ENCODE peak calls at places on chromosomes 5 and 9, in ten cellular contexts. U, Z, F, X, N, Y, J, Q, D and G are unnamed samples. For H3K27me3 and H3K4me1, the result is how much of the 10 kb centered on the place peaks cover.

GRCh38 chr5:179138568-179138925 is 78.4 kb downstream of the ZNF354C start:
- DNase-seq in U (no peak), Z (no peak), Y (no peak), X (no peak), D (no peak), F (no peak), J (no peak), N (no peak), Q (no peak), G (no peak)

GRCh38 chr9:36976371-36977030 is 57.6 kb downstream of the PAX5 start:
- DNase-seq in Y (no peak), J (no peak), D (no peak), U (no peak), N (peak), X (no peak), Q (no peak), F (no peak), Z (peak), G (no peak)

GRCh38 chr9:97994695-97995094 is 11.6 kb downstream of the ANP32B start:
- DNase-seq in X (no peak), D (no peak), F (no peak), Z (no peak), N (no peak), Y (no peak), Q (no peak), J (no peak), U (no peak), G (no peak)

GRCh38 chr5:61706751-61707150 is 374.7 kb downstream of the ZSWIM6 start:
- DNase-seq in F (no peak), Q (no peak), Y (no peak), Z (no peak), J (no peak), U (no peak), X (no peak), N (no peak), D (no peak), G (no peak)

GRCh38 chr5:151158287-151158661 is 695 bp upstream of the ANXA6 start:
- DNase-seq in X (no peak), Y (no peak), J (peak), Q (peak), Z (no peak), U (no peak), F (no peak), N (no peak), D (no peak), G (no peak)

GRCh38 chr5:3155717-3156116 is 404.2 kb upstream of the IRX2 start:
- DNase-seq in X (no peak), Q (no peak), J (no peak), D (no peak), N (no peak), F (no peak), Y (no peak), Z (no peak), U (no peak), G (no peak)

GRCh38 chr9:127968717-127969383 is 11.9 kb downstream of the EEIG1 start:
- DNase-seq in U (peak), F (no peak), Y (peak), N (no peak), D (peak), J (peak), Q (peak), X (peak), Z (peak), G (no peak)

GRCh38 chr9:29285818-29286217 is 1712.5 kb upstream of the C9orf72 start:
- DNase-seq in N (no peak), Y (no peak), X (no peak), Q (peak), D (no peak), J (no peak), F (no peak), U (no peak), Z (no peak), G (no peak)

GRCh38 chr5:122253794-122254193 is 58.2 kb upstream of the SNCAIP start:
- DNase-seq in Z (no peak), N (no peak), Y (no peak), X (no peak), F (no peak), J (no peak), Q (no peak), U (no peak), D (no peak), G (no peak)

GRCh38 chr5:34923694-34924461 is 5.5 kb upstream of the DNAJC21 start:
- DNase-seq in D (peak), Q (peak), X (peak), J (no peak), Z (no peak), F (no peak), Y (no peak), U (no peak), N (no peak), G (no peak)

GRCh38 chr9:89919171-89919681 is 314.4 kb downstream of the GADD45G start:
- DNase-seq in D (no peak), Q (no peak), X (no peak), J (no peak), N (no peak), Z (peak), Y (peak), U (no peak), F (peak), G (no peak)

GRCh38 chr5:151896041-151896691 is 28.5 kb downstream of the GLRA1 start:
- DNase-seq in Q (peak), J (no peak), Y (no peak), F (no peak), D (peak), Z (no peak), X (no peak), U (no peak), N (no peak), G (no peak)

GRCh38 chr9:76215066-76215465 is 179.2 kb downstream of the RFK start:
- DNase-seq in X (no peak), Q (peak), D (peak), N (no peak), U (no peak), J (no peak), F (no peak), Z (no peak), Y (no peak), G (no peak)

GRCh38 chr9:93648181-93648580 is 71.8 kb downstream of the PHF2 start:
- DNase-seq in U (no peak), Q (no peak), J (no peak), X (no peak), F (no peak), Z (no peak), N (peak), D (no peak), Y (no peak), G (no peak)

GRCh38 chr5:112086740-112087139 is 329.7 kb upstream of the NREP start:
- DNase-seq in X (no peak), J (no peak), F (no peak), Q (no peak), U (no peak), Y (no peak), Z (no peak), N (no peak), D (no peak), G (no peak)

GRCh38 chr5:159022178-159022556 is 77.5 kb downstream of the EBF1 start:
- DNase-seq in U (peak), D (peak), J (peak), X (no peak), N (no peak), Y (peak), F (peak), Q (peak), Z (no peak), G (no peak)

GRCh38 chr5:93899026-93899600 is 157.7 kb upstream of the POU5F2 start:
- DNase-seq in X (no peak), N (no peak), Q (no peak), J (no peak), U (no peak), Y (no peak), F (no peak), Z (no peak), D (no peak), G (no peak)

GRCh38 chr9:72952914-72953313 is at the start of gene ALDH1A1:
- DNase-seq in Z (peak), N (no peak), Q (no peak), X (no peak), Y (no peak), D (no peak), J (no peak), U (no peak), F (peak), G (no peak)

GRCh38 chr5:147348046-147348445 is 113.2 kb downstream of the STK32A start:
- DNase-seq in F (no peak), N (no peak), Y (no peak), X (no peak), U (no peak), D (peak), Z (no peak), Q (peak), J (no peak), G (no peak)

DNA sequence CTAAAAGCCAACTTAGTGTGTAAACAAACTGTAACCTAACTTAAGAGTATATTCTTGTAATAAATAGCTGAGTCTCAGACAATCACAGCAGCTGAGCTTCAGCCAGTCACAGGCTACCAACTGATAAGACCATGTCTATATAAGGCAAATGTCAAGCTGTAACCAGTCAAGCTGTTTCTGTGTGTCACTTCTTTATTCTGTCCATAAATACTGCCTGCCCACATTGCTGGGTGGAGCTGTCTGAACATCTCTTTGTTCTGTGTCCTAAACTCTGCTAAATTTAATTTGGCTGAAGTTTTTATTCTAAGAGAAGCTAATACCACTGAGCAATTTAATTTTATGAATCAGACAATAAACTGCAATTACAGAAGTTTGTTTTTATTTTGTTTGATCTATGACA is 412.1 kb upstream of the CDH10 start:
- DNase-seq in Q (peak), Z (no peak), F (no peak), Y (no peak), X (no peak), J (no peak), U (no peak), D (no peak), N (no peak), G (no peak)
- H3K27ac ChIP-seq in Q (no peak), Z (no peak), F (no peak), Y (no peak), X (no peak), J (no peak), U (no peak), D (no peak), N (no peak), G (no peak)

GRCh38 chr5:144156767-144157171 is 13.7 kb downstream of the YIPF5 start:
- DNase-seq in X (no peak), U (no peak), Q (peak), D (peak), N (no peak), Y (no peak), F (no peak), J (no peak), Z (no peak), G (no peak)

GRCh38 chr5:144166696-144167095 is 3.8 kb downstream of the YIPF5 start:
- DNase-seq in D (no peak), Z (no peak), X (no peak), F (no peak), Q (no peak), U (no peak), Y (no peak), N (no peak), J (no peak), G (no peak)

GRCh38 chr5:144167998-144168397 is 2.5 kb downstream of the YIPF5 start:
- DNase-seq in J (no peak), Q (no peak), X (no peak), Y (no peak), F (no peak), Z (no peak), U (no peak), D (no peak), N (no peak), G (no peak)

GRCh38 chr5:144162686-144163085 is 7.8 kb downstream of the YIPF5 start:
- DNase-seq in Q (no peak), Y (no peak), F (no peak), D (peak), J (no peak), Z (no peak), X (no peak), U (no peak), N (no peak), G (no peak)
- H3K27me3 ChIP-seq in Q (under half), Y (under half), F (under half), D (under half), J (under half), Z (under half), X (under half), U (under half), N (under half), G (under half)

GRCh38 chr5:143119301-143119769 is 284.2 kb downstream of the NR3C1 start:
- DNase-seq in J (no peak), Y (no peak), X (no peak), N (no peak), U (no peak), Z (no peak), D (peak), Q (no peak), F (no peak), G (no peak)

GRCh38 chr5:143117821-143118220 is 285.7 kb downstream of the NR3C1 start:
- DNase-seq in D (no peak), Y (no peak), U (no peak), Q (no peak), J (no peak), F (no peak), Z (no peak), X (no peak), N (no peak), G (no peak)

GRCh38 chr5:143119881-143120341 is 283.6 kb downstream of the NR3C1 start:
- DNase-seq in X (no peak), Z (no peak), J (no peak), U (no peak), N (no peak), F (no peak), Y (no peak), Q (no peak), D (no peak), G (no peak)

GRCh38 chr5:143116817-143117216 is 286.7 kb downstream of the NR3C1 start:
- DNase-seq in F (no peak), D (no peak), U (no peak), Z (no peak), J (no peak), N (no peak), Y (no peak), X (no peak), Q (no peak), G (no peak)

GRCh38 chr5:143118222-143118621 is 285.3 kb downstream of the NR3C1 start:
- DNase-seq in N (no peak), Y (no peak), Q (no peak), J (no peak), Z (no peak), U (no peak), D (no peak), F (no peak), X (no peak), G (no peak)
- H3K4me1 ChIP-seq in N (under half), Y (under half), Q (under half), J (under half), Z (under half), U (under half), D (under half), F (under half), X (under half), G (under half)

GRCh38 chr9:69078069-69078468 is 42.5 kb downstream of the FXN start:
- DNase-seq in N (no peak), U (no peak), F (no peak), D (no peak), Z (no peak), X (no peak), Q (no peak), J (no peak), Y (no peak), G (no peak)
- H3K27ac ChIP-seq in N (no peak), U (peak), F (no peak), D (no peak), Z (peak), X (no peak), Q (no peak), J (no peak), Y (peak), G (no peak)

DNA sequence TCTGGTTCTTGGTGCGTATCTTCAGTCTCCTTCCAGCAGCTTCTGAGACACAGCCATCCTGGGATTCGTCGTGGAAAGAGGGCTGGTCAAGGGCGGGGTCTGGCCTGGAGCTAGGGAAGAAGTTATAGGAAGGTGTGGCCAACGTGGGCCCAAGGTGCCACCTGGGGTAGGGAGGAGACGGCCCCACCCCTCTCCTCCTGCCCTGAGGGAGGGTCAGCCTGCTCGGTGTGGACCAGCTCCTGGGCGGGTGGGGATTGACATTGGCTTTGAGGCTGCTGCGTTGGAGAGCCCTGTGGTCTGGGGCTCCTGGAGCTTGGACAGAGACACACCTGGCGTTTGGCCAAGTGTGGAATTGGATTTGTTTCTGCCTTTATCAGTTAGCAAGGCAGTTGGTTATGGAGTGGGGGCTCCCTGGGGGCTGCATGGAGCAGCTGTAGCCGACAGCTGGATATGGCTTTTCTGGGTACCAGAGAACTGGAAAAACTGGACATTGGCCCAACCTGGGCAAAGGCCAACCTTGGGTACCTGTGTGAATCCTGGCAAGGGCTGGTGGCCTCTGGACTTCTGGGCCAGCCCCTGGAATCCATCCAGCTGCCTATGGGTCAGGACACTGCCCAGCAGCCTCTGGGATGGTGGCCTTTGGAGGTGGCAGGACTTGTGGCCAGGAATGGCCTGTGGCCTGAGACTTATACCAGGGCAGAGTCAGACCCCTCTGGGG is 75.7 kb upstream of the PPP1R26 start:
- DNase-seq in J (no peak), F (no peak), Y (no peak), U (no peak), N (no peak), Q (no peak), X (no peak), D (no peak), Z (peak), G (no peak)
- H3K27me3 ChIP-seq in J (under half), F (under half), Y (under half), U (under half), N (under half), Q (under half), X (under half), D (under half), Z (under half), G (under half)

GRCh38 chr5:154766558-154767281 is 11.5 kb downstream of the LARP1 start:
- DNase-seq in X (no peak), N (no peak), Q (no peak), U (no peak), Y (no peak), D (no peak), J (no peak), Z (no peak), F (no peak), G (no peak)
- H3K4me1 ChIP-seq in X (half or more), N (half or more), Q (under half), U (under half), Y (half or more), D (under half), J (under half), Z (under half), F (half or more), G (under half)

GRCh38 chr9:5895782-5896181 is 5.1 kb downstream of the MLANA start:
- DNase-seq in Q (no peak), U (no peak), Y (no peak), J (no peak), F (no peak), N (no peak), Z (no peak), X (no peak), D (no peak), G (no peak)

GRCh38 chr9:5897851-5898250 is 7.2 kb downstream of the MLANA start:
- DNase-seq in Y (no peak), X (no peak), Q (no peak), N (no peak), D (no peak), Z (no peak), J (no peak), F (no peak), U (no peak), G (no peak)

GRCh38 chr9:5894237-5894959 is 3.7 kb downstream of the MLANA start:
- DNase-seq in N (no peak), Q (no peak), X (no peak), J (no peak), F (no peak), U (no peak), D (no peak), Y (no peak), Z (no peak), G (no peak)

GRCh38 chr9:5899292-5899691 is 8.6 kb downstream of the MLANA start:
- DNase-seq in Z (no peak), X (no peak), N (no peak), U (no peak), Q (no peak), J (no peak), F (no peak), Y (no peak), D (no peak), G (no peak)

GRCh38 chr9:5896863-5897262 is 6.2 kb downstream of the MLANA start:
- DNase-seq in D (no peak), Y (no peak), F (no peak), Q (no peak), X (no peak), N (no peak), J (no peak), Z (no peak), U (no peak), G (no peak)
- H3K27ac ChIP-seq in D (no peak), Y (no peak), F (no peak), Q (no peak), X (no peak), N (no peak), J (no peak), Z (no peak), U (no peak), G (no peak)

GRCh38 chr5:36691241-36691640 is 84.8 kb downstream of the SLC1A3 start:
- DNase-seq in J (no peak), Z (no peak), X (no peak), U (no peak), D (no peak), Y (no peak), F (no peak), N (no peak), Q (no peak), G (no peak)

GRCh38 chr5:36694351-36694750 is 87.9 kb downstream of the SLC1A3 start:
- DNase-seq in J (no peak), U (no peak), F (no peak), Y (no peak), D (peak), X (no peak), Z (no peak), N (no peak), Q (no peak), G (no peak)

GRCh38 chr5:36690041-36690941 is 83.9 kb downstream of the SLC1A3 start:
- DNase-seq in F (peak), U (peak), D (peak), Q (peak), Z (peak), Y (peak), X (peak), N (peak), J (peak), G (peak)

GRCh38 chr5:36691993-36692392 is 85.6 kb downstream of the SLC1A3 start:
- DNase-seq in N (no peak), Y (no peak), D (peak), Q (peak), U (peak), Z (no peak), F (no peak), X (no peak), J (no peak), G (no peak)

DNA sequence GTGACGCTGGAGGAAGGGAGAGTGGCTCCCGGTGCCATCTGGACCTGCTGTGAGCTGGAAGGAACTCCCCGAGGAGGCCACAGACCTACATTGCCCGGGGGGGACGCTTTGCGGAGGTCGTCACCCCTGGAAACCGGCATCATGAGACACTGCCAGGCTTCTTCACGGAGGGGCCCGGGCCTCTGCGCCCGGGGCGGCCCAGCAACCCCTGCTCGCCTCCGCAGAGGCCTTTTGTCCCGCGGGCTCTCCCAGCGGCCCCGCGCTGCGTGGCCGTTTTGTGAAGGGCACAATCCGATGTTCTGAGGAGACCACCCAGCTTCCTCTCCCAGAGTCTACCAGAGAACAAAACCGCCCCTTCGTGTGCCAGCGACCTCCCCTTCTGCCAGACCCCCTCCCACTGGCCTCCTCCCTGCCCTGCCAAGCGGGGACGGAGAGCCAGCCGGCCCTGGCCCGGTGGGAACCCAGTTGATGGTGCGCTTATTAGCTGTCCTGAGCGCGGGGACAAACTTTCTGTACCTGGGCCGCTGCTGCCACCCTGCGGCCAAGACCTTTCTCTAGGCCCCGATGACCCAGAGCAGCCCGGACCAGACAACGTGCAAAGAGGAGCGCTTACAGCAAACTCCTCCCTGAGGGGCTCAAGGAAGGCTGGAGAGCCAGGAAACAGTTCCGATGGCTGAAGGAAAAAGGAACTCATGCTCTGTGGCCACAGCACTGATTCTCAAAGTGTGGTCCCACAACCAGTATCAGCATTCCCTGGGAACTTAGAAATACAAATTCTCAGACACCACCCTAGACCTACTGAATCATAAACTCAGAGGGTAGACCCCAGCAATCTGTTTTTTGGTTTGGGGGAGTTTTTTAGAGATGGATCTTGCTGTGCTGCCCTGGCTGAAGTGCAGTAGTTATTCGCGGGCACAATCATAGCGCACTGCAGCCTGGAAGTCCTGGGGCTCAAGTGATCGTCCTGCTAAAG is 86.7 kb downstream of the SLC1A3 start:
- DNase-seq in Q (peak), Y (peak), X (peak), F (peak), J (peak), N (peak), U (peak), D (peak), Z (peak), G (no peak)
- H3K27me3 ChIP-seq in Q (under half), Y (under half), X (under half), F (under half), J (under half), N (under half), U (under half), D (under half), Z (under half), G (under half)